ENCODE peak calls at places on chromosomes 5 and 9, in ten cellular contexts. One of them, this sample, is unnamed.

GRCh38 chr5:28399211-28399610 is 1360.8 kb upstream of the CDH9 start:
- DNase-seq in GDM1: no peak
- DNase-seq in left cardiac atrium: no peak
- DNase-seq in NCI-H2171 treated with DMSO at 0.1 percent for 48 hours: no peak
- DNase-seq in activated T-helper 1 cell treated with anti-CD3 and anti-CD28 coated beads, Interleukin-2, amount 50 U/mL, for 16 hours: no peak
- DNase-seq in iris pigment epithelial cell: no peak
- DNase-seq in HCT116: no peak
- DNase-seq in heart right ventricle: no peak
- DNase-seq in smooth muscle cell of the brain vasculature: no peak
- DNase-seq in HuH-7.5: no peak
- DNase-seq in this sample: no peak

GRCh38 chr5:146965781-146966659 is 87.5 kb upstream of the PPP2R2B start:
- DNase-seq in GDM1: peak; percentile 19
- DNase-seq in left cardiac atrium: peak; percentile 46
- DNase-seq in NCI-H2171 treated with DMSO at 0.1 percent for 48 hours: peak; percentile 75
- DNase-seq in activated T-helper 1 cell treated with anti-CD3 and anti-CD28 coated beads, Interleukin-2, amount 50 U/mL, for 16 hours: no peak
- DNase-seq in iris pigment epithelial cell: peak; percentile 68
- DNase-seq in HCT116: peak; percentile 74
- DNase-seq in heart right ventricle: no peak
- DNase-seq in smooth muscle cell of the brain vasculature: peak; percentile 41
- DNase-seq in HuH-7.5: peak; percentile 11
- DNase-seq in this sample: no peak

GRCh38 chr9:87502446-87503232 is 5.0 kb downstream of the DAPK1 start:
- DNase-seq in GDM1: no peak
- DNase-seq in left cardiac atrium: no peak
- DNase-seq in NCI-H2171 treated with DMSO at 0.1 percent for 48 hours: no peak
- DNase-seq in activated T-helper 1 cell treated with anti-CD3 and anti-CD28 coated beads, Interleukin-2, amount 50 U/mL, for 16 hours: no peak
- DNase-seq in iris pigment epithelial cell: no peak
- DNase-seq in HCT116: no peak
- DNase-seq in heart right ventricle: no peak
- DNase-seq in smooth muscle cell of the brain vasculature: no peak
- DNase-seq in HuH-7.5: no peak
- DNase-seq in this sample: peak; percentile 80

GRCh38 chr9:111094433-111095421 is 56.5 kb upstream of the LPAR1 start:
- DNase-seq in GDM1: peak; percentile 15
- DNase-seq in left cardiac atrium: peak; percentile 35
- DNase-seq in NCI-H2171 treated with DMSO at 0.1 percent for 48 hours: no peak
- DNase-seq in activated T-helper 1 cell treated with anti-CD3 and anti-CD28 coated beads, Interleukin-2, amount 50 U/mL, for 16 hours: no peak
- DNase-seq in iris pigment epithelial cell: peak; percentile 80
- DNase-seq in HCT116: no peak
- DNase-seq in heart right ventricle: no peak
- DNase-seq in smooth muscle cell of the brain vasculature: no peak
- DNase-seq in HuH-7.5: no peak
- DNase-seq in this sample: no peak

GRCh38 chr9:90458485-90458884 is 184.1 kb downstream of the DIRAS2 start:
- DNase-seq in GDM1: no peak
- DNase-seq in left cardiac atrium: no peak
- DNase-seq in NCI-H2171 treated with DMSO at 0.1 percent for 48 hours: no peak
- DNase-seq in activated T-helper 1 cell treated with anti-CD3 and anti-CD28 coated beads, Interleukin-2, amount 50 U/mL, for 16 hours: no peak
- DNase-seq in iris pigment epithelial cell: no peak
- DNase-seq in HCT116: peak; percentile 16
- DNase-seq in heart right ventricle: no peak
- DNase-seq in smooth muscle cell of the brain vasculature: no peak
- DNase-seq in HuH-7.5: peak; percentile 16
- DNase-seq in this sample: no peak

GRCh38 chr9:129432671-129433154 is 188.2 kb downstream of the C9orf50 start:
- DNase-seq in GDM1: no peak
- DNase-seq in left cardiac atrium: no peak
- DNase-seq in NCI-H2171 treated with DMSO at 0.1 percent for 48 hours: peak; percentile 77
- DNase-seq in activated T-helper 1 cell treated with anti-CD3 and anti-CD28 coated beads, Interleukin-2, amount 50 U/mL, for 16 hours: no peak
- DNase-seq in iris pigment epithelial cell: no peak
- DNase-seq in HCT116: no peak
- DNase-seq in heart right ventricle: no peak
- DNase-seq in smooth muscle cell of the brain vasculature: no peak
- DNase-seq in HuH-7.5: no peak
- DNase-seq in this sample: no peak

GRCh38 chr5:78738104-78738503 is 89.5 kb upstream of the LHFPL2 start:
- DNase-seq in GDM1: no peak
- DNase-seq in left cardiac atrium: no peak
- DNase-seq in NCI-H2171 treated with DMSO at 0.1 percent for 48 hours: no peak
- DNase-seq in activated T-helper 1 cell treated with anti-CD3 and anti-CD28 coated beads, Interleukin-2, amount 50 U/mL, for 16 hours: no peak
- DNase-seq in iris pigment epithelial cell: no peak
- DNase-seq in HCT116: no peak
- DNase-seq in heart right ventricle: no peak
- DNase-seq in smooth muscle cell of the brain vasculature: no peak
- DNase-seq in HuH-7.5: no peak
- DNase-seq in this sample: no peak

GRCh38 chr9:17230646-17231045 is 95.8 kb downstream of the CNTLN start:
- DNase-seq in GDM1: no peak
- DNase-seq in left cardiac atrium: no peak
- DNase-seq in NCI-H2171 treated with DMSO at 0.1 percent for 48 hours: no peak
- DNase-seq in activated T-helper 1 cell treated with anti-CD3 and anti-CD28 coated beads, Interleukin-2, amount 50 U/mL, for 16 hours: no peak
- DNase-seq in iris pigment epithelial cell: no peak
- DNase-seq in HCT116: no peak
- DNase-seq in heart right ventricle: no peak
- DNase-seq in smooth muscle cell of the brain vasculature: no peak
- DNase-seq in HuH-7.5: no peak
- DNase-seq in this sample: no peak

GRCh38 chr5:140202078-140202477 is 27.1 kb downstream of the CYSTM1 start:
- DNase-seq in GDM1: no peak
- DNase-seq in left cardiac atrium: no peak
- DNase-seq in NCI-H2171 treated with DMSO at 0.1 percent for 48 hours: no peak
- DNase-seq in activated T-helper 1 cell treated with anti-CD3 and anti-CD28 coated beads, Interleukin-2, amount 50 U/mL, for 16 hours: no peak
- DNase-seq in iris pigment epithelial cell: peak; percentile 54
- DNase-seq in HCT116: no peak
- DNase-seq in heart right ventricle: no peak
- DNase-seq in smooth muscle cell of the brain vasculature: no peak
- DNase-seq in HuH-7.5: no peak
- DNase-seq in this sample: no peak

GRCh38 chr5:14859980-14860379 is 11.6 kb downstream of the ANKH start:
- DNase-seq in GDM1: no peak
- DNase-seq in left cardiac atrium: no peak
- DNase-seq in NCI-H2171 treated with DMSO at 0.1 percent for 48 hours: peak; percentile 90
- DNase-seq in activated T-helper 1 cell treated with anti-CD3 and anti-CD28 coated beads, Interleukin-2, amount 50 U/mL, for 16 hours: no peak
- DNase-seq in iris pigment epithelial cell: no peak
- DNase-seq in HCT116: no peak
- DNase-seq in heart right ventricle: no peak
- DNase-seq in smooth muscle cell of the brain vasculature: no peak
- DNase-seq in HuH-7.5: no peak
- DNase-seq in this sample: no peak

GRCh38 chr5:180313677-180314076 is 21.8 kb upstream of the MAPK9 start:
- DNase-seq in GDM1: peak; percentile 90
- DNase-seq in left cardiac atrium: peak; percentile 22
- DNase-seq in NCI-H2171 treated with DMSO at 0.1 percent for 48 hours: no peak
- DNase-seq in activated T-helper 1 cell treated with anti-CD3 and anti-CD28 coated beads, Interleukin-2, amount 50 U/mL, for 16 hours: no peak
- DNase-seq in iris pigment epithelial cell: no peak
- DNase-seq in HCT116: no peak
- DNase-seq in heart right ventricle: peak; percentile 75
- DNase-seq in smooth muscle cell of the brain vasculature: no peak
- DNase-seq in HuH-7.5: peak; percentile 87
- DNase-seq in this sample: peak; percentile 88

GRCh38 chr5:80672140-80672736 is 17.5 kb upstream of the DHFR start:
- DNase-seq in GDM1: peak; percentile 29
- DNase-seq in left cardiac atrium: peak; percentile 72
- DNase-seq in NCI-H2171 treated with DMSO at 0.1 percent for 48 hours: peak; percentile 50
- DNase-seq in activated T-helper 1 cell treated with anti-CD3 and anti-CD28 coated beads, Interleukin-2, amount 50 U/mL, for 16 hours: peak; percentile 26
- DNase-seq in iris pigment epithelial cell: peak; percentile 74
- DNase-seq in HCT116: peak; percentile 54
- DNase-seq in heart right ventricle: peak; percentile 27
- DNase-seq in smooth muscle cell of the brain vasculature: peak; percentile 52
- DNase-seq in HuH-7.5: peak; percentile 35
- DNase-seq in this sample: peak; percentile 64

GRCh38 chr9:19271081-19271480 is 40.6 kb downstream of the DENND4C start:
- DNase-seq in GDM1: no peak
- DNase-seq in left cardiac atrium: no peak
- DNase-seq in NCI-H2171 treated with DMSO at 0.1 percent for 48 hours: no peak
- DNase-seq in activated T-helper 1 cell treated with anti-CD3 and anti-CD28 coated beads, Interleukin-2, amount 50 U/mL, for 16 hours: no peak
- DNase-seq in iris pigment epithelial cell: peak; percentile 15
- DNase-seq in HCT116: no peak
- DNase-seq in heart right ventricle: no peak
- DNase-seq in smooth muscle cell of the brain vasculature: no peak
- DNase-seq in HuH-7.5: no peak
- DNase-seq in this sample: no peak

This sample was measured in lower lobe of right lung.